ENCODE peak calls at places on chromosomes 1 and 21, in four cellular contexts. X is K562, J is HCT116, M is HepG2. T is an unnamed sample.

GRCh38 chr1:234337233-234337632 is 36.0 kb upstream of the COA6 start:
- DNase-seq in X (no peak), J (no peak), M (no peak), T (no peak)

GRCh38 chr1:50335914-50336313 is 87.3 kb downstream of the DMRTA2 start:
- DNase-seq in X (no peak), J (no peak), M (no peak), T (no peak)

GRCh38 chr1:225567789-225568188 is 85.1 kb downstream of the ENAH start:
- DNase-seq in X (peak; percentile 29), J (no peak), M (peak; percentile 6), T (no peak)

GRCh38 chr21:42353623-42354022 is 2.8 kb upstream of the TFF2 start:
- DNase-seq in X (no peak), J (no peak), M (no peak), T (no peak)

GRCh38 chr1:115138271-115138670 is 49.0 kb upstream of the TSPAN2 start:
- DNase-seq in X (no peak), J (no peak), M (no peak), T (no peak)

GRCh38 chr1:14498839-14499238 is 99.6 kb upstream of the KAZN start:
- DNase-seq in X (no peak), J (no peak), M (no peak), T (no peak)

GRCh38 chr1:190864013-190864610 is 386.4 kb upstream of the BRINP3 start:
- DNase-seq in X (no peak), J (no peak), M (no peak), T (no peak)

GRCh38 chr1:72326494-72326893 is 44.2 kb upstream of the NEGR1 start:
- DNase-seq in X (no peak), J (no peak), M (no peak), T (no peak)

GRCh38 chr21:41220208-41220733 is 52.3 kb downstream of the BACE2 start:
- DNase-seq in X (no peak), J (no peak), M (no peak), T (no peak)

GRCh38 chr1:201326710-201327109 is 43.4 kb downstream of the PKP1 start:
- DNase-seq in X (no peak), J (no peak), M (no peak), T (no peak)

GRCh38 chr1:19160831-19161230 is 49.2 kb downstream of the UBR4 start:
- DNase-seq in X (no peak), J (no peak), M (no peak), T (no peak)

GRCh38 chr1:202802998-202803932 is 5.0 kb downstream of the KDM5B start:
- DNase-seq in X (peak; percentile 53), J (peak; percentile 46), M (no peak), T (no peak)

GRCh38 chr21:43925096-43925481 is 60.1 kb downstream of the AGPAT3 start:
- DNase-seq in X (no peak), J (no peak), M (no peak), T (peak; percentile 45)

GRCh38 chr1:1000357-1001056 is 610 bp upstream of the HES4 start:
- DNase-seq in X (peak; percentile 97), J (peak; percentile 87), M (peak; percentile 55), T (peak; percentile 90)
- TF ChIP-seq FOSL1 in X (peak; percentile 92), J (no peak), M (peak; percentile 40), T (no peak)

GRCh38 chr1:204923209-204923608 is 52.5 kb downstream of the NFASC start:
- DNase-seq in X (no peak), J (no peak), M (no peak), T (no peak)
- TF ChIP-seq SP1 in X (no peak), J (no peak), M (no peak), T (no peak)

GRCh38 chr1:84170171-84170570 is 26.1 kb downstream of the PRKACB start:
- DNase-seq in X (no peak), J (no peak), M (no peak), T (no peak)

GRCh38 chr1:84174051-84174556 is 30.0 kb downstream of the PRKACB start:
- DNase-seq in X (no peak), J (peak; percentile 94), M (peak; percentile 16), T (no peak)

GRCh38 chr1:84166797-84167196 is 22.7 kb downstream of the PRKACB start:
- DNase-seq in X (no peak), J (no peak), M (no peak), T (no peak)

GRCh38 chr1:84168783-84169182 is 24.7 kb downstream of the PRKACB start:
- DNase-seq in X (no peak), J (no peak), M (no peak), T (no peak)

DNA sequence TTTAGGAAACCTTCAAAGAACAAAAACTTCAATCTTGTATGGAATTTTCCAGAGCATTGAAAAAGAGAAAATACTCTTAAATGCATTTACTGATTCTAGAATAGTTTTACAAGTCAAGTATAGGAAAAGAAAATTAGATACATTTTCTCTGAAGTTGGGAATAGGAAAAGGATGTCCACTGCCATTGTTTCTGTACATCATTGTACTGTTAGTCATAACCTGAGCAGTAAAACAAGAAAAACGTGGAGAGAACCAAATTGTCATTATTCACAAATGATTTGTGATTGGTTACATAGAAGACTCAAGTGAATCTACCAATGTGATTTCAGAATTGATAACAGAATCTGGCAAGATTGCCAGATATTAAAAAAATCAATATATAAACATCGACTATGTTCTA is 27.4 kb downstream of the PRKACB start:
- DNase-seq in X (no peak), J (no peak), M (no peak), T (no peak)
- TF ChIP-seq FOSL1 in X (no peak), J (peak; percentile 14), M (no peak), T (no peak)

DNA sequence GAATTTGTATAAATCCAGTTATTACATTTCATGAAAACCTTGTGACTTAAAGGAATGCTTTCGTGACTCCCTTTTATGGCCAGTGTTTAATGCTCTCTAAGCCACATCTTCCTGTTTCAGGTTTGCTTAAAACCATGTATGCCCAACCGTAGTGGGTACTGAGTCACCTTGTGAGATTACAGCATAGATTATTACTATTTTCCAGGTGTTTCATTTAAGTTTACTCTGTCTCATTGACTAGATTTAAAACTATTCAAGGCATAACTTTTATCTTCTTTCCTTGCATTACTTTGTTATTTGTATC is 40.1 kb upstream of the KIF1B start:
- DNase-seq in X (no peak), J (no peak), M (no peak), T (no peak)
- TF ChIP-seq SP1 in X (no peak), J (no peak), M (no peak), T (no peak)